ENCODE peak calls at places on chromosome 7, in eight cellular contexts. Y is activated CD4-positive, alpha-beta T cell treated with anti-CD3 and anti-CD28 coated beads, Interleukin-2, amount 50 U/mL, for 24 hours; Q is CD8-positive, alpha-beta memory T cell; G is iPS-NIHi11; V is stimulated activated CD4-positive, alpha-beta T cell treated with anti-CD3 and anti-CD28 coated beads, Interleukin-15, amount 100 ng/mL, for 1 hour; A is NCI-H460; S is DMS 273 treated with DMSO at 0.1 percent for 48 hours; M is EL. W is an unnamed sample.

GRCh38 chr7:116193329-116194087 is 16.8 kb upstream of the TES start:
- DNase-seq in Y (no peak), Q (no peak), G (no peak), V (no peak), A (no peak), S (no peak), M (no peak), W (no peak)

GRCh38 chr7:7799138-7799537 is 80.7 kb upstream of the RPA3 start:
- DNase-seq in Y (no peak), Q (no peak), G (no peak), V (no peak), A (peak), S (peak), M (peak), W (no peak)

GRCh38 chr7:5643280-5643679 is 138.2 kb downstream of the RNF216 start:
- DNase-seq in Y (no peak), Q (peak), G (no peak), V (no peak), A (no peak), S (no peak), M (peak), W (no peak)

GRCh38 chr7:38334163-38334562 is 60.7 kb upstream of the TARP start:
- DNase-seq in Y (no peak), Q (no peak), G (no peak), V (no peak), A (no peak), S (no peak), M (no peak), W (no peak)

GRCh38 chr7:90625051-90625450 is 28.9 kb downstream of the CDK14 start:
- DNase-seq in Y (no peak), Q (no peak), G (no peak), V (no peak), A (no peak), S (no peak), M (no peak), W (no peak)

GRCh38 chr7:55624813-55625212 is 52.5 kb upstream of the VOPP1 start:
- DNase-seq in Y (no peak), Q (no peak), G (no peak), V (no peak), A (no peak), S (no peak), M (no peak), W (no peak)

GRCh38 chr7:50962962-50963374 is 180.3 kb upstream of the GRB10 start:
- DNase-seq in Y (no peak), Q (no peak), G (peak), V (no peak), A (peak), S (peak), M (peak), W (no peak)

GRCh38 chr7:126040114-126041045 is 1110.8 kb upstream of the POT1 start:
- DNase-seq in Y (no peak), Q (no peak), G (no peak), V (no peak), A (no peak), S (no peak), M (no peak), W (no peak)

GRCh38 chr7:124552217-124552616 is 213.4 kb downstream of the GPR37 start:
- DNase-seq in Y (no peak), Q (no peak), G (no peak), V (no peak), A (no peak), S (no peak), M (peak), W (no peak)

GRCh38 chr7:79951415-79951814 is 183.2 kb upstream of the GNAI1 start:
- DNase-seq in Y (no peak), Q (no peak), G (no peak), V (no peak), A (no peak), S (no peak), M (no peak), W (no peak)

GRCh38 chr7:113639221-113639620 is 279.6 kb downstream of the PPP1R3A start:
- DNase-seq in Y (no peak), Q (no peak), G (no peak), V (no peak), A (no peak), S (no peak), M (no peak), W (no peak)

GRCh38 chr7:151080091-151080521 is 503 bp downstream of the FASTK start:
- DNase-seq in Y (no peak), Q (no peak), G (peak), V (no peak), A (no peak), S (no peak), M (no peak), W (peak)

GRCh38 chr7:38561166-38561565 is 70.0 kb downstream of the AMPH start:
- DNase-seq in Y (no peak), Q (no peak), G (no peak), V (no peak), A (no peak), S (no peak), M (peak), W (peak)

GRCh38 chr7:140425718-140426117 is 21.9 kb downstream of the RAB19 start:
- DNase-seq in Y (no peak), Q (no peak), G (no peak), V (no peak), A (no peak), S (no peak), M (no peak), W (no peak)

GRCh38 chr7:4765776-4766490 is 9.5 kb upstream of the AP5Z1 start:
- DNase-seq in Y (no peak), Q (no peak), G (peak), V (no peak), A (no peak), S (no peak), M (no peak), W (no peak)

GRCh38 chr7:158863611-158864506 is 7.5 kb downstream of the DYNC2I1 start:
- DNase-seq in Y (peak), Q (peak), G (peak), V (peak), A (peak), S (no peak), M (peak), W (peak)

GRCh38 chr7:12709731-12710502 is 22.5 kb downstream of the ARL4A start:
- DNase-seq in Y (no peak), Q (no peak), G (no peak), V (no peak), A (no peak), S (no peak), M (peak), W (no peak)

GRCh38 chr7:6272481-6273323 is at the start of gene CYTH3:
- DNase-seq in Y (peak), Q (peak), G (peak), V (peak), A (peak), S (peak), M (peak), W (peak)

GRCh38 chr7:76380623-76380966 is 21.8 kb upstream of the YWHAG start:
- DNase-seq in Y (no peak), Q (no peak), G (no peak), V (no peak), A (no peak), S (no peak), M (no peak), W (no peak)

GRCh38 chr7:41451826-41452225 is 251.1 kb downstream of the INHBA start:
- DNase-seq in Y (no peak), Q (no peak), G (no peak), V (no peak), A (peak), S (no peak), M (peak), W (no peak)

GRCh38 chr7:37359662-37360444 is 88.8 kb downstream of the ELMO1 start:
- DNase-seq in Y (no peak), Q (no peak), G (no peak), V (no peak), A (no peak), S (no peak), M (no peak), W (no peak)

GRCh38 chr7:30790391-30790790 is 19.2 kb downstream of the MINDY4 start:
- DNase-seq in Y (no peak), Q (no peak), G (no peak), V (no peak), A (no peak), S (no peak), M (peak), W (no peak)

GRCh38 chr7:29622335-29623265 is 59.0 kb downstream of the PRR15 start:
- DNase-seq in Y (no peak), Q (no peak), G (peak), V (no peak), A (peak), S (peak), M (peak), W (peak)

GRCh38 chr7:151807876-151808275 is 69.0 kb downstream of the PRKAG2 start:
- DNase-seq in Y (no peak), Q (no peak), G (no peak), V (no peak), A (no peak), S (no peak), M (no peak), W (no peak)

GRCh38 chr7:137880432-137880831 is 33.7 kb upstream of the DGKI start:
- DNase-seq in Y (no peak), Q (no peak), G (no peak), V (no peak), A (no peak), S (no peak), M (peak), W (no peak)

GRCh38 chr7:56009695-56010094 is 41.5 kb downstream of the PSPH start:
- DNase-seq in Y (no peak), Q (no peak), G (no peak), V (no peak), A (no peak), S (peak), M (no peak), W (no peak)

W was measured in RKO.